ENCODE peak calls at places on chromosomes 13 and 19, in five cellular contexts. H is CD4-positive, alpha-beta T cell; S is GM23248; Y is vagina; E is heart left ventricle. K is an unnamed sample.

GRCh38 chr19:10817291-10818038 is 18.5 kb downstream of the TMED1 start:
- DNase-seq in H (no peak), S (peak), Y (no peak), E (peak), K (no peak)

GRCh38 chr19:37227996-37228395 is 10.0 kb downstream of the ZNF383 start:
- DNase-seq in H (no peak), S (peak), Y (no peak), E (no peak), K (no peak)

GRCh38 chr19:30391554-30392551 is 19.7 kb downstream of the ZNF536 start:
- DNase-seq in H (no peak), S (no peak), Y (peak), E (no peak), K (no peak)

GRCh38 chr13:30868806-30869470 is 37.1 kb upstream of the MEDAG start:
- DNase-seq in H (no peak), S (peak), Y (no peak), E (no peak), K (no peak)

GRCh38 chr19:45558399-45558878 is 26.2 kb downstream of the OPA3 start:
- DNase-seq in H (peak), S (peak), Y (no peak), E (no peak), K (peak)

GRCh38 chr19:2691951-2692350 is 10.5 kb downstream of the GNG7 start:
- DNase-seq in H (no peak), S (no peak), Y (no peak), E (no peak), K (peak)

GRCh38 chr13:112911883-112912282 is 57.1 kb upstream of the MCF2L start:
- DNase-seq in H (no peak), S (no peak), Y (no peak), E (no peak), K (no peak)

GRCh38 chr19:23070353-23070781 is 46.5 kb upstream of the ZNF730 start:
- DNase-seq in H (no peak), S (peak), Y (no peak), E (peak), K (no peak)

GRCh38 chr13:113047587-113047986 is 58.0 kb upstream of the F7 start:
- DNase-seq in H (no peak), S (no peak), Y (no peak), E (peak), K (no peak)

GRCh38 chr13:63124863-63125262 is 1709.2 kb upstream of the PCDH20 start:
- DNase-seq in H (no peak), S (peak), Y (no peak), E (no peak), K (no peak)

GRCh38 chr19:57867868-57868492 is 18.3 kb downstream of the ZNF587 start:
- DNase-seq in H (no peak), S (no peak), Y (no peak), E (no peak), K (no peak)

GRCh38 chr13:38697628-38698333 is 10.9 kb downstream of the FREM2 start:
- DNase-seq in H (no peak), S (peak), Y (no peak), E (no peak), K (no peak)

GRCh38 chr19:38228491-38229439 is 4.7 kb upstream of the DPF1 start:
- DNase-seq in H (no peak), S (no peak), Y (no peak), E (peak), K (no peak)

DNA sequence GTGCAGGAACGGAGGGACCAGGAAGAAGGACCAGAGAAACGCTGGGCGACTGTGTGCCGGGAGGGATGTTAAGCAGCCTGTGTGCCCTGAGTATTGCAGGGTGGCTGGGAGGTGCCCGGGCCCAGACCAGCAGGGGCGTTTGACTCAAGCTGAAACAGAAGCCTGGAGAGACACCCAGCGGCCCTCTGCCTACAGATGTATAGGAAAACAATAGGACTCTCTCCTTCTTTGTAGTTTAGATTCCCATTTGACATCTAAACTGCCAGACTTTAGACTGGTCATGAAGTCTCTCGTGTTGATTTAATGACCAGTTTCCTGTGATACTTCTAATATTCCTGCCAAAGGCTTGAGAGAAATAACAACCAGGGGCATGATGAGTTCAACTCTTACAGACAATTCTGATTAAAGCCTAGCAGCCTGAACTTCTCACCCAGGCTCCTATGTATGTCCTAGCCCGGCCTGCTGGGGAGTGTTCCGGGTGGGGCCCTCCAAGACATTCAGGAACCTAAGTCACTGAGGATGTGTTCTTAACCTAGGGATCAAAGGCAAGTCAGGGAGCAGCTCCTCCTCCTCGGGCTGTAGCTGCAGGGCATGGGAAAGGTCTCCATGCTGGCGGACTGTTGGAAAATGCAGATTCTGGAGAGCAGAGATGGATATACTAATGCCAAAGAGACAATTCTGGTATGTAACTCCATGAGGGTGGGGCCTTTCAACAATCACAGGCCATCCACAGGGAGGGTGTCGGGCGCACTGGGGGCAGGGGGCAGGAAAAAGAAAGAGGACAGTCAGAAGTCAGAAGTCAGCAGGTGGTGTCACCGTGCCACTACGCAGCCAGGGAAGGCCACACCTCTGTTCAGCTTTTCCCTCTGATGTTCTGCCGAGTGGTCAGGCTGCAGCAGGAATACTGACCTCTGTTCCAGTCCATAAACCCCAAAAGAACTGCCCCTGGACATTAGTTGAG is 131.9 kb downstream of the STARD13 start:
- DNase-seq in H (no peak), S (peak), Y (no peak), E (peak), K (no peak)
- H3K27ac ChIP-seq in H (no peak), S (peak), Y (peak), E (peak), K (peak)

GRCh38 chr19:55606817-55607216 is 1.4 kb downstream of the ZNF865 start:
- DNase-seq in H (no peak), S (no peak), Y (no peak), E (no peak), K (no peak)

GRCh38 chr19:55606471-55606787 is 982 bp downstream of the ZNF865 start:
- DNase-seq in H (no peak), S (no peak), Y (no peak), E (no peak), K (no peak)

GRCh38 chr19:55603581-55604292 is 1.7 kb upstream of the ZNF865 start:
- DNase-seq in H (no peak), S (no peak), Y (no peak), E (no peak), K (no peak)

GRCh38 chr19:55605637-55606470 is at the start of gene ZNF865:
- DNase-seq in H (peak), S (peak), Y (no peak), E (peak), K (no peak)

DNA sequence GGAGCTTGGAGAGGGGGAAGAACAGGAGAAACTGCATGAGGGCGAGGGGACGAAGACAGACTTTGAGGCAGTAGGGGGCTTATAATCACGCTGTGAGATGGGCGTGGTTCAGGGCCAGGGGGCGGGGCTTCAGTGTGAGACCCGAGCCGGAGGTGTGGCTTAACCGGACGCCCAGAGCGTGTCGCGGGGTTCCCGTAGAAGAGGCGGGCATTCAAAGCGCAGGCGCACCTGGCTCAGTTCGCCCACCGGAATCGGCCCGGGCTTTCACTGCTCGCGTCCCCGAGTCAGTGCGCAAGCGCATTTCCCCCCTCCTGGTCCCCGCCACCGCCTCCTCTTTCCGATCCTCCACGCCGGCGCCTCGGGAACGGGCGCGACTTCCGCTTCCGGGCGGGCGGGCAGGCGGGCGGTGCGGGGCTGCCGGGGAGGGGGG is 225 bp upstream of the ZNF865 start:
- DNase-seq in H (peak), S (peak), Y (peak), E (peak), K (peak)
- H3K27ac ChIP-seq in H (peak), S (peak), Y (peak), E (peak), K (peak)

GRCh38 chr19:47352095-47352494 is 3.0 kb downstream of the DHX34 start:
- DNase-seq in H (no peak), S (no peak), Y (no peak), E (no peak), K (no peak)
- H3K27ac ChIP-seq in H (no peak), S (no peak), Y (no peak), E (no peak), K (no peak)

DNA sequence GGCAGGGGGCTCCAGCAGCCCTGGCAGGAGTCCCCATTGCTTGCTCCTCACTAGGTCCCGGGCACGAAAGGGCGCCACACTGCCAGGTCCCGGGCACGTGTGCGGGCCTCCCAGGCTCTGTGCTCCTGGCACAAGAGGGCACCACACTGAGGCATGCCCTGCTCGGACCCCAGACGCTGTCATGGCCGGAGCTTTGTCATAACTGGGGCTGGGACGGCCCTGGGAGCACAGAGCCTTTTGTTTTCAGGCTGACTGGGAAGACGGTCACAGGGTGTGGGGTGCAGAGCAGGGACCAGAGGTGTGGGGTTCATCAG is 7.4 kb downstream of the BSG start:
- DNase-seq in H (no peak), S (no peak), Y (no peak), E (no peak), K (no peak)
- H3K27ac ChIP-seq in H (no peak), S (no peak), Y (no peak), E (peak), K (peak)

K was measured in substantia nigra.